ENCODE peak calls at places on chromosomes 12 and 14, in eight cellular contexts. H is H1; X is BJ; Q is CD8-positive, alpha-beta T cell; N is mesenchymal stem cell; A is fibroblast of lung; Y is aorta; I is stomach. E is an unnamed sample. For H3K36me3, the result is how much of the 10 kb centered on the place peaks cover.

GRCh38 chr12:83827860-83828259 is 1084.7 kb downstream of the SLC6A15 start:
- DNase-seq in H (no peak), X (no peak), Q (no peak), N (no peak), A (peak), Y (no peak), I (no peak), E (no peak)

GRCh38 chr12:111640498-111640897 is 41.4 kb upstream of the ATXN2 start:
- DNase-seq in H (no peak), X (no peak), Q (no peak), N (no peak), A (no peak), Y (no peak), I (no peak), E (no peak)

GRCh38 chr12:30219047-30219446 is 435.3 kb upstream of the TMTC1 start:
- DNase-seq in H (no peak), X (no peak), Q (no peak), N (no peak), A (no peak), Y (no peak), I (no peak), E (no peak)

GRCh38 chr12:630656-631632 is 32.3 kb downstream of the NINJ2 start:
- DNase-seq in H (no peak), X (no peak), Q (peak), N (no peak), A (no peak), Y (no peak), I (peak), E (peak)

GRCh38 chr14:96205059-96205993 is 687 bp downstream of the BDKRB2 start:
- DNase-seq in H (no peak), X (no peak), Q (no peak), N (no peak), A (no peak), Y (no peak), I (no peak), E (no peak)

GRCh38 chr14:71661441-71661840 is 270.8 kb upstream of the RGS6 start:
- DNase-seq in H (no peak), X (no peak), Q (no peak), N (no peak), A (no peak), Y (no peak), I (no peak), E (no peak)

GRCh38 chr14:96126339-96126770 is 78.3 kb upstream of the BDKRB2 start:
- DNase-seq in H (no peak), X (no peak), Q (peak), N (peak), A (no peak), Y (no peak), I (no peak), E (no peak)

GRCh38 chr12:11431486-11431885 is 36.1 kb upstream of the PRB2 start:
- DNase-seq in H (no peak), X (no peak), Q (no peak), N (no peak), A (no peak), Y (no peak), I (no peak), E (no peak)

GRCh38 chr14:26930576-26930975 is 332.7 kb upstream of the NOVA1 start:
- DNase-seq in H (no peak), X (no peak), Q (no peak), N (no peak), A (no peak), Y (no peak), I (no peak), E (no peak)

DNA sequence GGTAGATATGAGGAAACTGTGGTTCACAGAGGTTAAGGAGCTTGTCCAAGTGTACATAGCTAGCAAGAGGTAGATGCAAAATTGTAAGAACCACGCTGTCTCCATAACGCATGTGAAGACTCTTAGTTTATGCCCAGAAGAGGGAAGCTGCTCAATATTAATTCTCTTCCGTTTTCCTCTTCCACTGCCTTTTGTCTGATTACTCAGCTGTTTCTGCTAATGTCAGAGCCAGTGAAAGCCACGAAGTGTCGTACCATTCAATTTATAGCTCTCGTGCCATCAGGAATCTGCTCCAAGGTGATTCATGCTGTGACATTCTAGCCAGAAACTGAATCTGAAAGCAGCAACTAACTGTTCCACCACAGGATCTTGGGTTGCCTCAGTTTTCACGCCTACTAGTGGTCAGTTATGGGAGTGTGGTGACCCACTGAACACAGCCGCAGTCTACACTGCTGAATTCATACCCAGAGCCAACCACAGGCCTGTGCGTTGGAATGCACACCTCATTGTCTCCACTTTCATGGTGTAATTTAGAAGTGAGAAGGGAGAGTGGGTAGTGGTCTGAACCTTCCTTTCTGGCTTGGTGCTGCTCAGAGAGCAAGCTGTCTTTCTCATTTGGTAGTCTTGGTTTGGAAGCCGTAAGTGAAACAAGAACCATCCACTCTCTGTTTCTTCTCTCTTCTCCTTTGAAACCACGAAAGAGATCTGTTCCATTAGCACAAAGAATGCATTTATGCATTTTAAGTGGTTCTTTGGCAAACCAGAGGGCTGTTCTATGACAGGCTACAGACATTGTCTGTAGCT is 74.2 kb upstream of the NAP1L1 start:
- DNase-seq in H (peak), X (peak), Q (peak), N (peak), A (peak), Y (peak), I (peak), E (peak)
- H3K4me3 ChIP-seq in H (no peak), X (no peak), Q (no peak), N (no peak), A (no peak), Y (no peak), I (no peak), E (no peak)

GRCh38 chr14:100358396-100358795 is 35.3 kb downstream of the SLC25A47 start:
- DNase-seq in H (no peak), X (no peak), Q (no peak), N (no peak), A (no peak), Y (no peak), I (no peak), E (no peak)
- H3K36me3 ChIP-seq in H (half or more), X (under half), Q (under half), N (under half), A (under half), Y (under half), I (half or more), E (half or more)

GRCh38 chr14:28767239-28767850 is 758 bp downstream of the FOXG1 start:
- DNase-seq in H (no peak), X (no peak), Q (no peak), N (no peak), A (no peak), Y (no peak), I (no peak), E (no peak)

GRCh38 chr14:28765907-28766504 is 581 bp upstream of the FOXG1 start:
- DNase-seq in H (no peak), X (no peak), Q (no peak), N (peak), A (no peak), Y (no peak), I (no peak), E (no peak)

GRCh38 chr14:28767851-28768548 is 1.4 kb downstream of the FOXG1 start:
- DNase-seq in H (no peak), X (no peak), Q (no peak), N (no peak), A (no peak), Y (no peak), I (no peak), E (no peak)

GRCh38 chr14:28765169-28765906 is 1.2 kb upstream of the FOXG1 start:
- DNase-seq in H (no peak), X (no peak), Q (no peak), N (no peak), A (no peak), Y (no peak), I (no peak), E (no peak)

GRCh38 chr14:28766505-28767238 is at the start of gene FOXG1:
- DNase-seq in H (no peak), X (no peak), Q (no peak), N (no peak), A (no peak), Y (no peak), I (no peak), E (no peak)
- H3K4me3 ChIP-seq in H (peak), X (peak), Q (no peak), N (peak), A (peak), Y (peak), I (peak), E (peak)

GRCh38 chr12:120158351-120158750 is 36.2 kb downstream of the GCN1 start:
- DNase-seq in H (no peak), X (no peak), Q (no peak), N (no peak), A (no peak), Y (no peak), I (no peak), E (no peak)
- H3K36me3 ChIP-seq in H (half or more), X (half or more), Q (half or more), N (half or more), A (half or more), Y (under half), I (half or more), E (under half)